ENCODE peak calls at places on chromosomes 7 and 10, in eight cellular contexts. One of them, this sample, is unnamed.
A peak's percentile ranks its signal among the peaks of the same experiment; 100 is the strongest.

GRCh38 chr10:34699904-34700303 is 115.2 kb downstream of the PARD3 start:
- DNase-seq in progenitor cell of endocrine pancreas: no peak
- DNase-seq in IMR-90: no peak
- DNase-seq in tibial artery: no peak
- DNase-seq in AG10803: no peak
- DNase-seq in PC-3: peak; percentile 57
- DNase-seq in transverse colon: no peak
- DNase-seq in spleen: no peak
- DNase-seq in this sample: no peak

GRCh38 chr10:72331575-72332422 is 22.9 kb downstream of the DNAJB12 start:
- DNase-seq in tibial artery: peak; percentile 95
- DNase-seq in IMR-90: peak; percentile 31
- DNase-seq in progenitor cell of endocrine pancreas: peak; percentile 47
- DNase-seq in transverse colon: peak; percentile 86
- DNase-seq in AG10803: peak; percentile 45
- DNase-seq in spleen: peak; percentile 99
- DNase-seq in PC-3: peak; percentile 77
- DNase-seq in this sample: peak; percentile 69

GRCh38 chr10:23412223-23412622 is 26.7 kb upstream of the OTUD1 start:
- DNase-seq in IMR-90: peak; percentile 48
- DNase-seq in tibial artery: no peak
- DNase-seq in progenitor cell of endocrine pancreas: no peak
- DNase-seq in spleen: no peak
- DNase-seq in AG10803: peak; percentile 31
- DNase-seq in PC-3: peak; percentile 69
- DNase-seq in transverse colon: no peak
- DNase-seq in this sample: no peak

GRCh38 chr10:24645784-24646183 is 77.9 kb downstream of the ARHGAP21 start:
- DNase-seq in transverse colon: no peak
- DNase-seq in PC-3: peak; percentile 66
- DNase-seq in spleen: no peak
- DNase-seq in IMR-90: peak; percentile 37
- DNase-seq in progenitor cell of endocrine pancreas: no peak
- DNase-seq in AG10803: no peak
- DNase-seq in tibial artery: no peak
- DNase-seq in this sample: no peak

GRCh38 chr7:116511552-116512523 is 12.3 kb downstream of the CAV2 start:
- DNase-seq in transverse colon: no peak
- DNase-seq in AG10803: peak; percentile 23
- DNase-seq in spleen: no peak
- DNase-seq in IMR-90: peak; percentile 69
- DNase-seq in PC-3: peak; percentile 93
- DNase-seq in progenitor cell of endocrine pancreas: no peak
- DNase-seq in tibial artery: no peak
- DNase-seq in this sample: peak; percentile 60

GRCh38 chr10:11326919-11327318 is 284.5 kb downstream of the USP6NL start:
- DNase-seq in transverse colon: no peak
- DNase-seq in AG10803: no peak
- DNase-seq in spleen: no peak
- DNase-seq in PC-3: no peak
- DNase-seq in IMR-90: no peak
- DNase-seq in progenitor cell of endocrine pancreas: no peak
- DNase-seq in tibial artery: no peak
- DNase-seq in this sample: no peak

GRCh38 chr10:5888843-5889623 is 660 bp downstream of the ANKRD16 start:
- DNase-seq in IMR-90: no peak
- DNase-seq in progenitor cell of endocrine pancreas: peak; percentile 39
- DNase-seq in spleen: peak; percentile 91
- DNase-seq in PC-3: peak; percentile 3
- DNase-seq in tibial artery: peak; percentile 72
- DNase-seq in AG10803: peak; percentile 8
- DNase-seq in transverse colon: peak; percentile 51
- DNase-seq in this sample: peak; percentile 65

GRCh38 chr10:100734295-100735086 is 10.9 kb upstream of the PAX2 start:
- DNase-seq in progenitor cell of endocrine pancreas: no peak
- DNase-seq in PC-3: no peak
- DNase-seq in AG10803: no peak
- DNase-seq in tibial artery: no peak
- DNase-seq in IMR-90: no peak
- DNase-seq in transverse colon: no peak
- DNase-seq in spleen: peak; percentile 43
- DNase-seq in this sample: no peak

GRCh38 chr10:96919785-96920425 is 87.8 kb downstream of the LCOR start:
- DNase-seq in progenitor cell of endocrine pancreas: no peak
- DNase-seq in spleen: no peak
- DNase-seq in IMR-90: peak; percentile 11
- DNase-seq in PC-3: no peak
- DNase-seq in AG10803: no peak
- DNase-seq in tibial artery: no peak
- DNase-seq in transverse colon: no peak
- DNase-seq in this sample: no peak

GRCh38 chr7:52355059-52355458 is 680.4 kb upstream of the POM121L12 start:
- DNase-seq in spleen: no peak
- DNase-seq in tibial artery: no peak
- DNase-seq in IMR-90: no peak
- DNase-seq in AG10803: no peak
- DNase-seq in transverse colon: no peak
- DNase-seq in PC-3: no peak
- DNase-seq in progenitor cell of endocrine pancreas: peak; percentile 47
- DNase-seq in this sample: no peak

GRCh38 chr10:65294329-65294728 is 1631.5 kb upstream of the LRRTM3 start:
- DNase-seq in AG10803: peak; percentile 29
- DNase-seq in PC-3: peak; percentile 79
- DNase-seq in transverse colon: no peak
- DNase-seq in progenitor cell of endocrine pancreas: no peak
- DNase-seq in tibial artery: no peak
- DNase-seq in spleen: no peak
- DNase-seq in IMR-90: no peak
- DNase-seq in this sample: no peak

GRCh38 chr10:68133553-68133952 is 24.3 kb downstream of the MYPN start:
- DNase-seq in tibial artery: no peak
- DNase-seq in IMR-90: peak; percentile 57
- DNase-seq in spleen: no peak
- DNase-seq in AG10803: no peak
- DNase-seq in transverse colon: no peak
- DNase-seq in PC-3: peak; percentile 26
- DNase-seq in progenitor cell of endocrine pancreas: no peak
- DNase-seq in this sample: no peak

GRCh38 chr10:5512881-5513698 is 11.7 kb upstream of the CALML3 start:
- DNase-seq in transverse colon: no peak
- DNase-seq in AG10803: peak; percentile 15
- DNase-seq in PC-3: no peak
- DNase-seq in IMR-90: no peak
- DNase-seq in tibial artery: peak; percentile 55
- DNase-seq in spleen: peak; percentile 33
- DNase-seq in progenitor cell of endocrine pancreas: no peak
- DNase-seq in this sample: no peak

GRCh38 chr10:79304479-79305087 is 42.7 kb upstream of the PPIF start:
- DNase-seq in tibial artery: no peak
- DNase-seq in transverse colon: no peak
- DNase-seq in spleen: no peak
- DNase-seq in progenitor cell of endocrine pancreas: no peak
- DNase-seq in AG10803: no peak
- DNase-seq in IMR-90: no peak
- DNase-seq in PC-3: peak; percentile 93
- DNase-seq in this sample: no peak

GRCh38 chr10:91378061-91378460 is 32.1 kb upstream of the HECTD2 start:
- DNase-seq in IMR-90: peak; percentile 13
- DNase-seq in spleen: no peak
- DNase-seq in transverse colon: no peak
- DNase-seq in progenitor cell of endocrine pancreas: no peak
- DNase-seq in PC-3: peak; percentile 65
- DNase-seq in tibial artery: no peak
- DNase-seq in AG10803: no peak
- DNase-seq in this sample: no peak

DNA sequence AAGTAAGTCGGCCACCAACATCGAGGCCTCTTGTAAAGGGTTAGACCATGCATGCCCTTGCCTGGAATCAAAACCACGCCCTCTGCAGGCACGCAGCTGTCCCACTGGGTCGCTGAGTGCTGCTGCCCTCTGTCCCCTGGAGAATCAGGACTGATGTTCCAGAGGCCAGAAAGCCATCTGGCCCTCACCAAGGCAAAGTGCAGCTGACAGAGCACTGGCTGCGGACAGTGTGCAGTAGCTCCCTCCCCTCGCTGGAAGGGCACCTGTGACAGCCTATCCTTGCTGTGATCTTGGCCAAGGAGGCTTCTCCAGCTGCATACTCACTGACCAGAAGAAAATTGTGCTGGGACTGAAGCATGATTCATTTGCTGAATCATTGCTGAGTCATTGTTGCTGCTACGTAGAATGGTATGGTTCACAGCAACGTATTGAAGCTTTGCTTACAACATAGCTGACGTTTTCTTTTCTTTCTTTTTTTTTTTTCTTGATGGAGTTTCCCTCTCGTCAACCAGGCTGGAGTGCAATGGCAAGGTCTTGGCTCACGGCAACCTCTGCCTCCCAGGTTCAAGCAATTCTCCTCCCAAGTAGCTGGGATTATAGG is 30.4 kb downstream of the DDC start:
- DNase-seq in transverse colon: no peak
- DNase-seq in spleen: peak; percentile 63
- DNase-seq in progenitor cell of endocrine pancreas: no peak
- DNase-seq in AG10803: peak; percentile 95
- DNase-seq in PC-3: peak; percentile 98
- DNase-seq in tibial artery: no peak
- DNase-seq in IMR-90: peak; percentile 100
- DNase-seq in this sample: no peak
- TF ChIP-seq CTCF in transverse colon: no peak
- TF ChIP-seq CTCF in spleen: no peak
- TF ChIP-seq CTCF in progenitor cell of endocrine pancreas: no peak
- TF ChIP-seq CTCF in AG10803: peak; percentile 19
- TF ChIP-seq CTCF in PC-3: peak; percentile 35
- TF ChIP-seq CTCF in tibial artery: no peak
- TF ChIP-seq CTCF in IMR-90: no peak
- TF ChIP-seq CTCF in this sample: no peak

DNA sequence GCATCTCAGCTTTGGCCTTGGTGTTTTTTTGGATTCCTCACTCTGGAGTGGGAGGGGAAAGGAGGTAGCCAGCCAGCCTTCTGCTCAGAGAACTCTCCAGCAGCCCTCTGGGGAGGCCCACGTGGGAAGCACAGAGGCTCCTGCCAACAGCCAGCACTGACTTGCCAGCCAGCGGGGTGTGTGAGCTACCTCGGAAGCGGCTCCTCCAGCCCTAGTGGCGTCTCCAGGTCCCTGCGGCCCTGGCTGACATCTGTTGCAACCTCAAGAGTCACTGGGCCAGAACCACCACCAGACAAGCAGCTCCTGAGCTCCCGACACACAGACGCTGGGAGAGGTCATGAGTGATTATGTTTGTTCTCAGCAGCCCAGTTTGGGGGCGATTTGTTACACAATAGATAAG is 180.2 kb upstream of the FZD8 start:
- DNase-seq in tibial artery: peak; percentile 99
- DNase-seq in progenitor cell of endocrine pancreas: peak; percentile 17
- DNase-seq in PC-3: peak; percentile 36
- DNase-seq in AG10803: peak; percentile 82
- DNase-seq in spleen: no peak
- DNase-seq in IMR-90: peak; percentile 54
- DNase-seq in transverse colon: peak; percentile 41
- DNase-seq in this sample: no peak
- TF ChIP-seq CTCF in tibial artery: peak; percentile 64
- TF ChIP-seq CTCF in progenitor cell of endocrine pancreas: peak; percentile 34
- TF ChIP-seq CTCF in PC-3: no peak
- TF ChIP-seq CTCF in AG10803: peak; percentile 50
- TF ChIP-seq CTCF in spleen: no peak
- TF ChIP-seq CTCF in IMR-90: peak; percentile 23
- TF ChIP-seq CTCF in transverse colon: no peak
- TF ChIP-seq CTCF in this sample: no peak

GRCh38 chr7:47780555-47780954 is 167.7 kb downstream of the PKD1L1 start:
- DNase-seq in AG10803: no peak
- DNase-seq in transverse colon: no peak
- DNase-seq in spleen: no peak
- DNase-seq in progenitor cell of endocrine pancreas: no peak
- DNase-seq in tibial artery: no peak
- DNase-seq in IMR-90: no peak
- DNase-seq in PC-3: no peak
- DNase-seq in this sample: no peak
- TF ChIP-seq CTCF in AG10803: no peak
- TF ChIP-seq CTCF in transverse colon: no peak
- TF ChIP-seq CTCF in spleen: no peak
- TF ChIP-seq CTCF in progenitor cell of endocrine pancreas: no peak
- TF ChIP-seq CTCF in tibial artery: no peak
- TF ChIP-seq CTCF in IMR-90: no peak
- TF ChIP-seq CTCF in PC-3: no peak
- TF ChIP-seq CTCF in this sample: no peak

GRCh38 chr10:43137971-43138756 is at the start of gene CSGALNACT2:
- DNase-seq in spleen: peak; percentile 97
- DNase-seq in AG10803: peak; percentile 88
- DNase-seq in IMR-90: peak; percentile 86
- DNase-seq in tibial artery: peak; percentile 91
- DNase-seq in transverse colon: peak; percentile 90
- DNase-seq in progenitor cell of endocrine pancreas: peak; percentile 61
- DNase-seq in PC-3: peak; percentile 91
- DNase-seq in this sample: peak; percentile 92
- TF ChIP-seq CTCF in spleen: no peak
- TF ChIP-seq CTCF in AG10803: no peak
- TF ChIP-seq CTCF in IMR-90: peak; percentile 5
- TF ChIP-seq CTCF in tibial artery: no peak
- TF ChIP-seq CTCF in transverse colon: no peak
- TF ChIP-seq CTCF in progenitor cell of endocrine pancreas: no peak
- TF ChIP-seq CTCF in PC-3: peak; percentile 7
- TF ChIP-seq CTCF in this sample: no peak

DNA sequence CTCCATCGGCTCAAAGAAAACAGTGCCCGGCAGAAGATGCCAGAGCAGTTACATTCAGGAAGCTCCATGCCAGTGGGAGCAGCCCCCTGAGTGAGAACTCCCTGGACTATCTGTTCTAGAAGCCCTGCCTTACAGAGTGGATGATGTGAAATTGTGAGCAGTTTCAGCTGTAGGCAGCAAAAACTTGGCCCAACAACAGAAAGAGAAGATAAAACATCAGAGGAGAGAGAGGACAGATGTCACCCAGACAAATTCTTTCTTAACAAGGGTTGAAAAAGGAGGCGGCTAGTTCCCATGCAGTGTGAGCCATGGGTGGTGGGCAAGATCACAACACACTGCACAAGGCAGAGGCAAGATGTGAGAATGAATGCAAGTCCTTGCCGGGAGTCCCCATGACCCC is 46.6 kb upstream of the FXYD4 start:
- DNase-seq in spleen: no peak
- DNase-seq in tibial artery: no peak
- DNase-seq in progenitor cell of endocrine pancreas: no peak
- DNase-seq in PC-3: no peak
- DNase-seq in IMR-90: no peak
- DNase-seq in transverse colon: no peak
- DNase-seq in AG10803: no peak
- DNase-seq in this sample: no peak
- TF ChIP-seq CTCF in spleen: no peak
- TF ChIP-seq CTCF in tibial artery: no peak
- TF ChIP-seq CTCF in progenitor cell of endocrine pancreas: no peak
- TF ChIP-seq CTCF in PC-3: no peak
- TF ChIP-seq CTCF in IMR-90: no peak
- TF ChIP-seq CTCF in transverse colon: no peak
- TF ChIP-seq CTCF in AG10803: no peak
- TF ChIP-seq CTCF in this sample: no peak

GRCh38 chr10:53298443-53298842 is 525.9 kb upstream of the MBL2 start:
- DNase-seq in progenitor cell of endocrine pancreas: no peak
- DNase-seq in spleen: no peak
- DNase-seq in transverse colon: no peak
- DNase-seq in tibial artery: no peak
- DNase-seq in AG10803: no peak
- DNase-seq in IMR-90: no peak
- DNase-seq in PC-3: peak; percentile 58
- DNase-seq in this sample: no peak
- TF ChIP-seq CTCF in progenitor cell of endocrine pancreas: no peak
- TF ChIP-seq CTCF in spleen: no peak
- TF ChIP-seq CTCF in transverse colon: no peak
- TF ChIP-seq CTCF in tibial artery: no peak
- TF ChIP-seq CTCF in AG10803: no peak
- TF ChIP-seq CTCF in IMR-90: no peak
- TF ChIP-seq CTCF in PC-3: peak; percentile 61
- TF ChIP-seq CTCF in this sample: no peak